ENCODE peak calls at places on chromosomes 13 and 19, in eight cellular contexts. F is NCI-H2227 treated with DMSO at 0.1 percent for 48 hours, E is T1000, N is GDM1, T is GM04504, G is cardiac muscle cell, H is A172, X is epithelial cell of esophagus. U is an unnamed sample.
A peak's percentile ranks its signal among the peaks of the same experiment; 100 is the strongest.

GRCh38 chr13:44904982-44905381 is 84.3 kb downstream of the NUFIP1 start:
- DNase-seq in F (peak; percentile 42), E (peak; percentile 3), N (no peak), T (peak; percentile 96), G (no peak), H (peak; percentile 57), X (peak; percentile 60), U (no peak)

GRCh38 chr13:111943229-111943795 is 123.6 kb upstream of the SOX1 start:
- DNase-seq in F (no peak), E (no peak), N (no peak), T (no peak), G (no peak), H (no peak), X (no peak), U (no peak)

GRCh38 chr19:12840091-12841079 is 2.1 kb downstream of the MAST1 start:
- DNase-seq in F (peak; percentile 37), E (peak; percentile 66), N (peak; percentile 19), T (no peak), G (peak; percentile 92), H (peak; percentile 57), X (peak; percentile 96), U (no peak)

GRCh38 chr19:34171539-34171876 is 796 bp upstream of the LSM14A start:
- DNase-seq in F (peak; percentile 98), E (no peak), N (no peak), T (peak; percentile 38), G (no peak), H (peak; percentile 62), X (peak; percentile 74), U (no peak)

GRCh38 chr13:71964491-71965108 is 97.6 kb upstream of the DACH1 start:
- DNase-seq in F (no peak), E (no peak), N (no peak), T (no peak), G (no peak), H (peak; percentile 64), X (peak; percentile 5), U (no peak)

GRCh38 chr13:40648841-40649240 is 17.6 kb downstream of the FOXO1 start:
- DNase-seq in F (no peak), E (no peak), N (no peak), T (no peak), G (peak; percentile 36), H (no peak), X (peak; percentile 51), U (no peak)

GRCh38 chr19:39998511-39998910 is 1.7 kb downstream of the ZNF546 start:
- DNase-seq in F (no peak), E (no peak), N (no peak), T (no peak), G (no peak), H (no peak), X (peak; percentile 55), U (no peak)

GRCh38 chr13:73365681-73366080 is 306.9 kb downstream of the KLF5 start:
- DNase-seq in F (no peak), E (no peak), N (no peak), T (no peak), G (no peak), H (no peak), X (peak; percentile 95), U (no peak)

GRCh38 chr13:38674208-38674607 is 12.7 kb upstream of the FREM2 start:
- DNase-seq in F (no peak), E (no peak), N (no peak), T (no peak), G (no peak), H (no peak), X (peak; percentile 64), U (no peak)

U was measured in DMS 273 treated with DMSO at 0.1 percent for 48 hours.